ENCODE peak calls at places on chromosome 18, in five cellular contexts. One of them, this sample, is unnamed.

GRCh38 chr18:25420091-25420490 is 68.1 kb upstream of the ZNF521 start:
- DNase-seq in Panc1: no peak
- DNase-seq in NCI-H524: no peak
- DNase-seq in neural crest cell: no peak
- DNase-seq in stimulated activated CD8-positive, alpha-beta memory T cell treated with anti-CD3 and anti-CD28 coated beads, Interleukin-12 subunit alpha, Interleukin-12 subunit beta, amount 100 ng/mL, for 1 hour: no peak
- DNase-seq in this sample: no peak

GRCh38 chr18:36589857-36590543 is 238.8 kb downstream of the TPGS2 start:
- DNase-seq in stimulated activated CD8-positive, alpha-beta memory T cell treated with anti-CD3 and anti-CD28 coated beads, Interleukin-12 subunit alpha, Interleukin-12 subunit beta, amount 100 ng/mL, for 1 hour: no peak
- DNase-seq in neural crest cell: no peak
- DNase-seq in NCI-H524: no peak
- DNase-seq in Panc1: no peak
- DNase-seq in this sample: no peak

GRCh38 chr18:50289103-50289433 is 1.6 kb upstream of the CXXC1 start:
- DNase-seq in stimulated activated CD8-positive, alpha-beta memory T cell treated with anti-CD3 and anti-CD28 coated beads, Interleukin-12 subunit alpha, Interleukin-12 subunit beta, amount 100 ng/mL, for 1 hour: no peak
- DNase-seq in Panc1: no peak
- DNase-seq in neural crest cell: no peak
- DNase-seq in NCI-H524: no peak
- DNase-seq in this sample: no peak

GRCh38 chr18:78734614-78734945 is 245.0 kb upstream of the SALL3 start:
- DNase-seq in neural crest cell: no peak
- DNase-seq in NCI-H524: no peak
- DNase-seq in Panc1: no peak
- DNase-seq in stimulated activated CD8-positive, alpha-beta memory T cell treated with anti-CD3 and anti-CD28 coated beads, Interleukin-12 subunit alpha, Interleukin-12 subunit beta, amount 100 ng/mL, for 1 hour: no peak
- DNase-seq in this sample: no peak

GRCh38 chr18:41315134-41315533 is 639.9 kb upstream of the PIK3C3 start:
- DNase-seq in neural crest cell: no peak
- DNase-seq in Panc1: no peak
- DNase-seq in stimulated activated CD8-positive, alpha-beta memory T cell treated with anti-CD3 and anti-CD28 coated beads, Interleukin-12 subunit alpha, Interleukin-12 subunit beta, amount 100 ng/mL, for 1 hour: no peak
- DNase-seq in NCI-H524: no peak
- DNase-seq in this sample: no peak

GRCh38 chr18:30175061-30175574 is 867.4 kb downstream of the DSC3 start:
- DNase-seq in Panc1: no peak
- DNase-seq in neural crest cell: no peak
- DNase-seq in stimulated activated CD8-positive, alpha-beta memory T cell treated with anti-CD3 and anti-CD28 coated beads, Interleukin-12 subunit alpha, Interleukin-12 subunit beta, amount 100 ng/mL, for 1 hour: no peak
- DNase-seq in NCI-H524: no peak
- DNase-seq in this sample: no peak

GRCh38 chr18:51235011-51235789 is 37.7 kb upstream of the MEX3C start:
- DNase-seq in stimulated activated CD8-positive, alpha-beta memory T cell treated with anti-CD3 and anti-CD28 coated beads, Interleukin-12 subunit alpha, Interleukin-12 subunit beta, amount 100 ng/mL, for 1 hour: no peak
- DNase-seq in NCI-H524: no peak
- DNase-seq in neural crest cell: no peak
- DNase-seq in Panc1: no peak
- DNase-seq in this sample: no peak

GRCh38 chr18:74310411-74310810 is 5.2 kb upstream of the C18orf63 start:
- DNase-seq in neural crest cell: no peak
- DNase-seq in NCI-H524: peak
- DNase-seq in Panc1: peak
- DNase-seq in stimulated activated CD8-positive, alpha-beta memory T cell treated with anti-CD3 and anti-CD28 coated beads, Interleukin-12 subunit alpha, Interleukin-12 subunit beta, amount 100 ng/mL, for 1 hour: no peak
- DNase-seq in this sample: no peak

GRCh38 chr18:41624461-41624860 is 330.6 kb upstream of the PIK3C3 start:
- DNase-seq in NCI-H524: no peak
- DNase-seq in Panc1: no peak
- DNase-seq in neural crest cell: no peak
- DNase-seq in stimulated activated CD8-positive, alpha-beta memory T cell treated with anti-CD3 and anti-CD28 coated beads, Interleukin-12 subunit alpha, Interleukin-12 subunit beta, amount 100 ng/mL, for 1 hour: no peak
- DNase-seq in this sample: no peak

GRCh38 chr18:54130177-54130576 is 94.3 kb downstream of the MBD2 start:
- DNase-seq in stimulated activated CD8-positive, alpha-beta memory T cell treated with anti-CD3 and anti-CD28 coated beads, Interleukin-12 subunit alpha, Interleukin-12 subunit beta, amount 100 ng/mL, for 1 hour: no peak
- DNase-seq in neural crest cell: no peak
- DNase-seq in Panc1: no peak
- DNase-seq in NCI-H524: no peak
- DNase-seq in this sample: no peak

GRCh38 chr18:3782901-3783300 is 332.9 kb downstream of the TGIF1 start:
- DNase-seq in stimulated activated CD8-positive, alpha-beta memory T cell treated with anti-CD3 and anti-CD28 coated beads, Interleukin-12 subunit alpha, Interleukin-12 subunit beta, amount 100 ng/mL, for 1 hour: no peak
- DNase-seq in Panc1: no peak
- DNase-seq in neural crest cell: no peak
- DNase-seq in NCI-H524: no peak
- DNase-seq in this sample: no peak

GRCh38 chr18:56869189-56869777 is 218.1 kb downstream of the WDR7 start:
- DNase-seq in NCI-H524: no peak
- DNase-seq in neural crest cell: no peak
- DNase-seq in stimulated activated CD8-positive, alpha-beta memory T cell treated with anti-CD3 and anti-CD28 coated beads, Interleukin-12 subunit alpha, Interleukin-12 subunit beta, amount 100 ng/mL, for 1 hour: no peak
- DNase-seq in Panc1: peak
- DNase-seq in this sample: peak

GRCh38 chr18:76496200-76496890 is 1.3 kb upstream of the ZNF516 start:
- DNase-seq in neural crest cell: peak
- DNase-seq in Panc1: no peak
- DNase-seq in stimulated activated CD8-positive, alpha-beta memory T cell treated with anti-CD3 and anti-CD28 coated beads, Interleukin-12 subunit alpha, Interleukin-12 subunit beta, amount 100 ng/mL, for 1 hour: no peak
- DNase-seq in NCI-H524: no peak
- DNase-seq in this sample: peak

GRCh38 chr18:61448316-61448715 is 115.1 kb downstream of the CDH20 start:
- DNase-seq in NCI-H524: no peak
- DNase-seq in neural crest cell: no peak
- DNase-seq in stimulated activated CD8-positive, alpha-beta memory T cell treated with anti-CD3 and anti-CD28 coated beads, Interleukin-12 subunit alpha, Interleukin-12 subunit beta, amount 100 ng/mL, for 1 hour: no peak
- DNase-seq in Panc1: no peak
- DNase-seq in this sample: no peak

GRCh38 chr18:70397259-70397925 is 108.5 kb downstream of the SOCS6 start:
- DNase-seq in Panc1: no peak
- DNase-seq in stimulated activated CD8-positive, alpha-beta memory T cell treated with anti-CD3 and anti-CD28 coated beads, Interleukin-12 subunit alpha, Interleukin-12 subunit beta, amount 100 ng/mL, for 1 hour: no peak
- DNase-seq in neural crest cell: no peak
- DNase-seq in NCI-H524: no peak
- DNase-seq in this sample: no peak

GRCh38 chr18:48832961-48833700 is 117.6 kb downstream of the SMAD7 start:
- DNase-seq in neural crest cell: no peak
- DNase-seq in stimulated activated CD8-positive, alpha-beta memory T cell treated with anti-CD3 and anti-CD28 coated beads, Interleukin-12 subunit alpha, Interleukin-12 subunit beta, amount 100 ng/mL, for 1 hour: no peak
- DNase-seq in NCI-H524: no peak
- DNase-seq in Panc1: peak
- DNase-seq in this sample: no peak

GRCh38 chr18:22136395-22136794 is 33.0 kb upstream of the GATA6 start:
- DNase-seq in stimulated activated CD8-positive, alpha-beta memory T cell treated with anti-CD3 and anti-CD28 coated beads, Interleukin-12 subunit alpha, Interleukin-12 subunit beta, amount 100 ng/mL, for 1 hour: no peak
- DNase-seq in NCI-H524: no peak
- DNase-seq in neural crest cell: no peak
- DNase-seq in Panc1: no peak
- DNase-seq in this sample: no peak

GRCh38 chr18:7002107-7002506 is 115.5 kb downstream of the LAMA1 start:
- DNase-seq in stimulated activated CD8-positive, alpha-beta memory T cell treated with anti-CD3 and anti-CD28 coated beads, Interleukin-12 subunit alpha, Interleukin-12 subunit beta, amount 100 ng/mL, for 1 hour: no peak
- DNase-seq in NCI-H524: no peak
- DNase-seq in Panc1: no peak
- DNase-seq in neural crest cell: no peak
- DNase-seq in this sample: no peak

GRCh38 chr18:9694952-9695495 is 13.1 kb upstream of the RAB31 start:
- DNase-seq in NCI-H524: peak
- DNase-seq in stimulated activated CD8-positive, alpha-beta memory T cell treated with anti-CD3 and anti-CD28 coated beads, Interleukin-12 subunit alpha, Interleukin-12 subunit beta, amount 100 ng/mL, for 1 hour: no peak
- DNase-seq in Panc1: no peak
- DNase-seq in neural crest cell: no peak
- DNase-seq in this sample: no peak

GRCh38 chr18:76708036-76708726 is 114.2 kb upstream of the ZNF236 start:
- DNase-seq in NCI-H524: no peak
- DNase-seq in stimulated activated CD8-positive, alpha-beta memory T cell treated with anti-CD3 and anti-CD28 coated beads, Interleukin-12 subunit alpha, Interleukin-12 subunit beta, amount 100 ng/mL, for 1 hour: no peak
- DNase-seq in neural crest cell: no peak
- DNase-seq in Panc1: no peak
- DNase-seq in this sample: no peak

GRCh38 chr18:6010284-6010683 is 115.0 kb upstream of the TMEM200C start:
- DNase-seq in NCI-H524: no peak
- DNase-seq in neural crest cell: no peak
- DNase-seq in stimulated activated CD8-positive, alpha-beta memory T cell treated with anti-CD3 and anti-CD28 coated beads, Interleukin-12 subunit alpha, Interleukin-12 subunit beta, amount 100 ng/mL, for 1 hour: no peak
- DNase-seq in Panc1: no peak
- DNase-seq in this sample: no peak

GRCh38 chr18:62400916-62401315 is 75.8 kb downstream of the TNFRSF11A start:
- DNase-seq in stimulated activated CD8-positive, alpha-beta memory T cell treated with anti-CD3 and anti-CD28 coated beads, Interleukin-12 subunit alpha, Interleukin-12 subunit beta, amount 100 ng/mL, for 1 hour: no peak
- DNase-seq in Panc1: no peak
- DNase-seq in neural crest cell: no peak
- DNase-seq in NCI-H524: no peak
- DNase-seq in this sample: no peak

GRCh38 chr18:34709104-34709503 is 994 bp upstream of the DTNA start:
- DNase-seq in NCI-H524: no peak
- DNase-seq in Panc1: no peak
- DNase-seq in stimulated activated CD8-positive, alpha-beta memory T cell treated with anti-CD3 and anti-CD28 coated beads, Interleukin-12 subunit alpha, Interleukin-12 subunit beta, amount 100 ng/mL, for 1 hour: no peak
- DNase-seq in neural crest cell: no peak
- DNase-seq in this sample: no peak

GRCh38 chr18:76374330-76375281 is 120.4 kb downstream of the ZNF516 start:
- DNase-seq in neural crest cell: no peak
- DNase-seq in NCI-H524: no peak
- DNase-seq in Panc1: no peak
- DNase-seq in stimulated activated CD8-positive, alpha-beta memory T cell treated with anti-CD3 and anti-CD28 coated beads, Interleukin-12 subunit alpha, Interleukin-12 subunit beta, amount 100 ng/mL, for 1 hour: no peak
- DNase-seq in this sample: no peak

GRCh38 chr18:35490894-35491688 is 6.7 kb downstream of the INO80C start:
- DNase-seq in NCI-H524: no peak
- DNase-seq in Panc1: no peak
- DNase-seq in stimulated activated CD8-positive, alpha-beta memory T cell treated with anti-CD3 and anti-CD28 coated beads, Interleukin-12 subunit alpha, Interleukin-12 subunit beta, amount 100 ng/mL, for 1 hour: no peak
- DNase-seq in neural crest cell: no peak
- DNase-seq in this sample: no peak

GRCh38 chr18:52339891-52340371 is at the start of gene DCC:
- DNase-seq in stimulated activated CD8-positive, alpha-beta memory T cell treated with anti-CD3 and anti-CD28 coated beads, Interleukin-12 subunit alpha, Interleukin-12 subunit beta, amount 100 ng/mL, for 1 hour: no peak
- DNase-seq in Panc1: no peak
- DNase-seq in neural crest cell: peak
- DNase-seq in NCI-H524: peak
- DNase-seq in this sample: no peak

GRCh38 chr18:9140984-9141383 is 4.4 kb downstream of the ANKRD12 start:
- DNase-seq in neural crest cell: no peak
- DNase-seq in Panc1: no peak
- DNase-seq in NCI-H524: no peak
- DNase-seq in stimulated activated CD8-positive, alpha-beta memory T cell treated with anti-CD3 and anti-CD28 coated beads, Interleukin-12 subunit alpha, Interleukin-12 subunit beta, amount 100 ng/mL, for 1 hour: no peak
- DNase-seq in this sample: no peak

GRCh38 chr18:76259012-76259568 is 236.0 kb downstream of the ZNF516 start:
- DNase-seq in stimulated activated CD8-positive, alpha-beta memory T cell treated with anti-CD3 and anti-CD28 coated beads, Interleukin-12 subunit alpha, Interleukin-12 subunit beta, amount 100 ng/mL, for 1 hour: no peak
- DNase-seq in neural crest cell: no peak
- DNase-seq in Panc1: no peak
- DNase-seq in NCI-H524: no peak
- DNase-seq in this sample: no peak

GRCh38 chr18:21826641-21827302 is 86.2 kb downstream of the MIB1 start:
- DNase-seq in Panc1: no peak
- DNase-seq in neural crest cell: no peak
- DNase-seq in NCI-H524: no peak
- DNase-seq in stimulated activated CD8-positive, alpha-beta memory T cell treated with anti-CD3 and anti-CD28 coated beads, Interleukin-12 subunit alpha, Interleukin-12 subunit beta, amount 100 ng/mL, for 1 hour: no peak
- DNase-seq in this sample: no peak

GRCh38 chr18:49495074-49495473 is 8.0 kb upstream of the C18orf32 start:
- DNase-seq in NCI-H524: no peak
- DNase-seq in Panc1: no peak
- DNase-seq in neural crest cell: no peak
- DNase-seq in stimulated activated CD8-positive, alpha-beta memory T cell treated with anti-CD3 and anti-CD28 coated beads, Interleukin-12 subunit alpha, Interleukin-12 subunit beta, amount 100 ng/mL, for 1 hour: no peak
- DNase-seq in this sample: no peak

This sample was measured in effector memory CD8-positive, alpha-beta T cell.